ENCODE peak calls at places on chromosomes 2 and 18, in four cellular contexts. P is HFFc6; L is Karpas-422; X is CD8-positive, alpha-beta T cell. B is an unnamed sample.

GRCh38 chr18:79531926-79532689 is 136.4 kb downstream of the NFATC1 start:
- DNase-seq in P (no peak), L (no peak), X (no peak), B (no peak)

GRCh38 chr18:69161383-69162028 is 239.2 kb upstream of the DOK6 start:
- DNase-seq in P (no peak), L (no peak), X (no peak), B (no peak)

GRCh38 chr2:24490674-24491625 is at the start of gene NCOA1:
- DNase-seq in P (peak), L (peak), X (peak), B (peak)

GRCh38 chr18:32383040-32383819 is 87.5 kb downstream of the GAREM1 start:
- DNase-seq in P (peak), L (no peak), X (no peak), B (no peak)

GRCh38 chr2:160063895-160064577 is 1.6 kb upstream of the PLA2R1 start:
- DNase-seq in P (no peak), L (no peak), X (no peak), B (no peak)

GRCh38 chr2:222291485-222291841 is 7.3 kb downstream of the PAX3 start:
- DNase-seq in P (no peak), L (no peak), X (no peak), B (no peak)

GRCh38 chr2:10253596-10254372 is 48.9 kb upstream of the HPCAL1 start:
- DNase-seq in P (no peak), L (no peak), X (no peak), B (no peak)

GRCh38 chr2:134469516-134470115 is 215.7 kb downstream of the MGAT5 start:
- DNase-seq in P (no peak), L (no peak), X (peak), B (no peak)